ENCODE peak calls at places on chromosome 13, in four cellular contexts. M is neuronal stem cell, L is H9, B is H1. U is an unnamed sample.

GRCh38 chr13:30043631-30043925 is 193.2 kb upstream of the UBL3 start:
- DNase-seq in L (no peak), B (no peak), M (no peak), U (no peak)

GRCh38 chr13:86554066-86554465 is 754.8 kb upstream of the SLITRK6 start:
- DNase-seq in B (no peak), L (no peak), M (no peak), U (no peak)

GRCh38 chr13:68608147-68608546 is 1378.0 kb upstream of the PCDH9 start:
- DNase-seq in M (no peak), L (no peak), B (no peak), U (no peak)

GRCh38 chr13:79451500-79451962 is 29.4 kb upstream of the NDFIP2 start:
- DNase-seq in B (no peak), M (no peak), L (peak), U (peak)

GRCh38 chr13:110371550-110372465 is 64.7 kb downstream of the COL4A2 start:
- DNase-seq in M (no peak), B (no peak), L (no peak), U (peak)

GRCh38 chr13:41561179-41561578 is 103.8 kb downstream of the RGCC start:
- DNase-seq in B (no peak), L (no peak), M (no peak), U (peak)

GRCh38 chr13:18962168-18962734 is 219.4 kb downstream of the TUBA3C start:
- DNase-seq in B (no peak), M (no peak), L (no peak), U (no peak)

GRCh38 chr13:79171131-79172061 is 234.7 kb downstream of the RBM26 start:
- DNase-seq in M (peak), B (no peak), L (peak), U (no peak)

GRCh38 chr13:67094952-67095351 is 135.2 kb downstream of the PCDH9 start:
- DNase-seq in L (no peak), M (no peak), B (no peak), U (no peak)

GRCh38 chr13:60689076-60689475 is 292.1 kb downstream of the TDRD3 start:
- DNase-seq in B (no peak), M (no peak), L (no peak), U (no peak)

GRCh38 chr13:73945871-73946270 is 188.3 kb downstream of the KLF12 start:
- DNase-seq in M (peak), L (no peak), B (no peak), U (no peak)

GRCh38 chr13:76387561-76387960 is 498.6 kb downstream of the KCTD12 start:
- DNase-seq in L (no peak), B (no peak), M (no peak), U (peak)

GRCh38 chr13:37173214-37173613 is 67.8 kb upstream of the CSNK1A1L start:
- DNase-seq in L (no peak), B (no peak), M (no peak), U (peak)

GRCh38 chr13:98509271-98510155 is 67.4 kb downstream of the STK24 start:
- DNase-seq in M (no peak), B (no peak), L (no peak), U (peak)

GRCh38 chr13:76019421-76020044 is 383.4 kb downstream of the LMO7 start:
- DNase-seq in L (peak), B (peak), M (no peak), U (no peak)

GRCh38 chr13:37023871-37024270 is 23.3 kb downstream of the EXOSC8 start:
- DNase-seq in M (no peak), L (no peak), B (no peak), U (peak)

GRCh38 chr13:65656740-65657329 is 1573.3 kb downstream of the PCDH9 start:
- DNase-seq in B (no peak), L (no peak), M (no peak), U (peak)

GRCh38 chr13:110206170-110206569 is 100.8 kb downstream of the COL4A1 start:
- DNase-seq in L (no peak), B (no peak), M (no peak), U (no peak)

GRCh38 chr13:52767949-52768516 is 28.4 kb upstream of the CNMD start:
- DNase-seq in L (no peak), B (no peak), M (no peak), U (no peak)

GRCh38 chr13:28611654-28612131 is 47.2 kb upstream of the POMP start:
- DNase-seq in M (no peak), L (no peak), B (no peak), U (peak)

GRCh38 chr13:48603375-48603774 is 50.4 kb upstream of the CYSLTR2 start:
- DNase-seq in M (no peak), B (no peak), L (no peak), U (no peak)

GRCh38 chr13:72025836-72026235 is 158.8 kb upstream of the DACH1 start:
- DNase-seq in B (no peak), M (no peak), L (no peak), U (no peak)

GRCh38 chr13:60164490-60164889 is 762 bp upstream of the DIAPH3 start:
- DNase-seq in L (no peak), M (no peak), B (no peak), U (no peak)

GRCh38 chr13:21100211-21100610 is 38.8 kb upstream of the LATS2 start:
- DNase-seq in L (no peak), B (no peak), M (no peak), U (no peak)

GRCh38 chr13:94192576-94192975 is 286.9 kb downstream of the DCT start:
- DNase-seq in L (peak), M (peak), B (no peak), U (no peak)

GRCh38 chr13:38775085-38775484 is 88.2 kb downstream of the FREM2 start:
- DNase-seq in B (no peak), M (no peak), L (no peak), U (no peak)

GRCh38 chr13:38767506-38768265 is 80.8 kb downstream of the FREM2 start:
- DNase-seq in B (no peak), L (no peak), M (no peak), U (no peak)

GRCh38 chr13:38766799-38767198 is 79.9 kb downstream of the FREM2 start:
- DNase-seq in M (no peak), B (no peak), L (no peak), U (no peak)

GRCh38 chr13:38763446-38764381 is 76.8 kb downstream of the FREM2 start:
- DNase-seq in L (peak), B (peak), M (peak), U (peak)

DNA sequence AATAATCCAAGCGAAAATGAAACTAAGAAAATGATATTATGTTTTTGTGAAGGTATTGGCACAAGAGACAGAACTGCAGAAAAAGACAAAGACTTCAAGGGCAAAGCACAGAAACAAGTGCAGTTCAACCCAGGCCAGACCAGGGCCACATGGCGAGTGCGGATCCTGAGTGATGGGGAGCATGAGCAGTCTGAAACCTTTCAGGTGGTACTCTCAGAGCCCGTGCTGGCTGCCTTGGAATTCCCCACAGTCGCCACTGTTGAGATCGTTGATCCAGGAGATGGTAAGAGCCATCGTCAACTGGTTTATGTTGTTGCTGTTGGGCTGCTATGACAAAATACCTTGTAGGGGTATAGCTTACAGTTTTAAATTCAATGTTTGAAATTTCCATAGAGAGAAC is 82.6 kb downstream of the FREM2 start:
- DNase-seq in L (no peak), M (no peak), B (no peak), U (no peak)
- H2AFZ ChIP-seq in L (no peak), M (no peak), B (no peak), U (no peak)

GRCh38 chr13:46296465-46296822 is 84.7 kb downstream of the LRRC63 start:
- DNase-seq in B (no peak), M (no peak), L (no peak), U (no peak)

GRCh38 chr13:46296920-46297319 is 85.2 kb downstream of the LRRC63 start:
- DNase-seq in B (no peak), M (no peak), L (no peak), U (peak)

GRCh38 chr13:46297338-46297737 is 85.6 kb downstream of the LRRC63 start:
- DNase-seq in L (no peak), B (no peak), M (no peak), U (peak)

GRCh38 chr13:46295531-46296464 is 84.1 kb downstream of the LRRC63 start:
- DNase-seq in B (no peak), M (no peak), L (no peak), U (peak)
- H2BK12ac ChIP-seq in B (peak), M (no peak), L (no peak), U (peak)

GRCh38 chr13:111912991-111913781 is 153.8 kb upstream of the SOX1 start:
- DNase-seq in M (no peak), L (peak), B (no peak), U (no peak)

GRCh38 chr13:111912453-111912866 is 154.5 kb upstream of the SOX1 start:
- DNase-seq in L (peak), B (no peak), M (no peak), U (no peak)

GRCh38 chr13:111914241-111915103 is 152.5 kb upstream of the SOX1 start:
- DNase-seq in L (peak), B (no peak), M (no peak), U (no peak)

GRCh38 chr13:111915104-111915551 is 151.8 kb upstream of the SOX1 start:
- DNase-seq in M (no peak), B (no peak), L (peak), U (no peak)

DNA sequence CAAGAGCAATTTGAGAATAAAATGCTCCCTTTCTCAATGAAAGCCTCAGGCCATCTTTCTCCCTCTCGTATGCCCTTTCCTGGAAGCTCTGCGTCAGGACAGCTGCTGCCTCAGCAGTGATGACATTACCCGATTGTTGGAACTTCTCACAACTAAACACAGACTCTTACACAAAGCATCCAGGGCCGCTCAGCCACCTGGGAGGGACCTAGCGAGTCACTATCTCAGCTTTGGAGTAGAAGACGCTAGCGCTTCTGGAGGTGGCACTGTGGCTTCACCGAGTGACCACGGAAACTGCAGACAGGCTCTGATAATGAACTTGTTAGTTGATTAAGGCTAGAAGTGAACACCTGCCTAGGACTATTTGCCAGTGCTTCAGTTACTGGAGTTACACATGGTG is 153.2 kb upstream of the SOX1 start:
- DNase-seq in M (no peak), L (no peak), B (no peak), U (no peak)
- H2AFZ ChIP-seq in M (no peak), L (no peak), B (no peak), U (no peak)

GRCh38 chr13:47109028-47109427 is 212.2 kb upstream of the HTR2A start:
- DNase-seq in L (no peak), B (no peak), M (no peak), U (no peak)
- H2BK12ac ChIP-seq in L (no peak), B (no peak), M (no peak), U (no peak)

DNA sequence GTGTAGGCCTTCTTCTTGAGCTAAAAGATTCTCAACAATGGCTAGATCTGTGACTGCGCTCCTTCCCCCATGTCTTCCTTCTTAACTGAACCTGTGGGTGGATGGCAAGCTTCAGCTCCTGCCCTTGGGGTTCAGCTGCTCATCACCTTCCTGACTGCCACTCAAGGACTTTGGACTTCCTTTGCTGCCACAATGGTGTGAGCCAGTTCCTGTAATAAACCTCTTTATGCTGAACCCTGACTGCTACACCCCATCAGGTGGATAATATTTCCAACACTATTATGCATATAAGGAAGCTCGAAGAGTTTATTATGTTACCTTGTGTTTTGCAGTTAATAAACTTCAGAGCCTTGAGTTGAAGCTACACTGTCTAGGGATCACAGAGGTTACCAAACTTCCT is 208.9 kb upstream of the SLC10A2 start:
- DNase-seq in L (no peak), M (no peak), B (no peak), U (no peak)
- H2AFZ ChIP-seq in L (no peak), M (no peak), B (no peak), U (no peak)

DNA sequence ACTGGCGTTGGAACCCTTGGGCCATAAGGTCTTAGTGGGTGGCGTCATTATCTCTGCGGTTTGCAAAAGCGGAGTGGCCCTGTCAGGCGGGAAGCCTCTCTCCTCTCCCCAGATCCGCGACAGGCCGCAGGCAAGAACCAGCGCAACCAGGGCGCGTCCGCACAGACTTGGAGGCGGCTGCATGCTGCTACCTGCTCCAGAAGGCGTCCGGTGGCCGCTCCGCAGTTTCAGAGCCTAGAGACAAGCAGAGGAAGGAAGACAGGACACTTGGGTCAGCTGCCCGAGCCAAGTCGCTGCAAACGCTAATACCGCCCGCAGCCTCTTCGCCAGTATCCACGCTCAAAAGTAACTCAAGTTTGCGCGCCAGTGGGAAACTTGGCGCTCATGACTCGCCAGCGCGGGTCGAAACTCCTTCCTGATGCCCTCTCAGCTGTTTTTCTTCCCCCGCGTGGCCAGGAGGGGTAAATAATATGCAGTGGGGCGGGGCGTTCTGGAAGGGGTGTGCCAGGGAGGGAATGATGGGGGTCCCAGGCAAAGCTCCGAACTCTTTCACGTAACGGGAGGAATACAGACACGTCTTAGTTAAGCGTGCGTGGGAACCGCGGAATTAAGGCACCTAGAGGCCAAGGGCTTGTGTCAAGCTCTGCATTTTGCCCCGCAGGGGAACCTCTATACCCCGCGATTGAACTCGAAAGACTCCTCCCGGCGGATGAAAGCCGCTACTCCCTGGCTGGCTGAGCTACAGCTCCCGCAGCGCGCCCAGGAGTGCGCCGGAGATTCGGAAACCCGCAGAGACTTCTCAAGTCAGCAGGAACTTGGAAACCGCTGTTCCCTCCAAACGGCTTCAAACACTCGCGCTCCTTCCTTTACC is at the start of gene EDNRB:
- DNase-seq in L (peak), M (peak), B (peak), U (peak)
- H2BK12ac ChIP-seq in L (no peak), M (no peak), B (peak), U (peak)